ENCODE peak calls at places on chromosomes 12 and 14, in nine cellular contexts. X is stimulated activated CD4-positive, alpha-beta T cell treated with anti-CD3 and anti-CD28 coated beads, TNF-alpha, amount 100 ng/mL, for 1 hour; W is brain microvascular endothelial cell; S is NCI-H1105 treated with DMSO at 0.1 percent for 48 hours; R is ecto neural progenitor cell; Q is WERI-Rb-1; G is nephron progenitor cell; T is IMR-90; N is T-cell. J is an unnamed sample.

GRCh38 chr14:80310950-80311349 is 99.6 kb upstream of the DIO2 start:
- DNase-seq in X (no peak), W (peak), S (no peak), R (no peak), Q (no peak), G (no peak), T (peak), N (no peak), J (no peak)

GRCh38 chr12:120466560-120467315 is 2.8 kb downstream of the SRSF9 start:
- DNase-seq in X (no peak), W (peak), S (peak), R (peak), Q (peak), G (peak), T (peak), N (peak), J (no peak)

GRCh38 chr12:34402899-34403705 is 380.8 kb downstream of the ALG10 start:
- DNase-seq in X (no peak), W (no peak), S (no peak), R (peak), Q (peak), G (no peak), T (no peak), N (no peak), J (peak)

GRCh38 chr14:87052646-87053225 is 940.2 kb downstream of the GALC start:
- DNase-seq in X (no peak), W (no peak), S (no peak), R (no peak), Q (peak), G (no peak), T (no peak), N (no peak), J (peak)

GRCh38 chr14:57182760-57183503 is 85.8 kb downstream of the EXOC5 start:
- DNase-seq in X (no peak), W (no peak), S (peak), R (peak), Q (peak), G (peak), T (peak), N (no peak), J (peak)

GRCh38 chr12:32159925-32160324 is 53.3 kb downstream of the BICD1 start:
- DNase-seq in X (no peak), W (no peak), S (no peak), R (no peak), Q (no peak), G (no peak), T (peak), N (no peak), J (peak)

GRCh38 chr14:97065305-97066067 is 268.3 kb downstream of the VRK1 start:
- DNase-seq in X (no peak), W (no peak), S (no peak), R (no peak), Q (no peak), G (no peak), T (no peak), N (no peak), J (no peak)

GRCh38 chr12:107515446-107515958 is 170.1 kb upstream of the PWP1 start:
- DNase-seq in X (no peak), W (peak), S (peak), R (peak), Q (no peak), G (no peak), T (peak), N (no peak), J (no peak)

GRCh38 chr12:96136129-96136528 is 58.0 kb upstream of the ELK3 start:
- DNase-seq in X (no peak), W (peak), S (no peak), R (no peak), Q (no peak), G (peak), T (peak), N (no peak), J (no peak)

GRCh38 chr14:23521785-23522640 is 29.6 kb downstream of the ZFHX2 start:
- DNase-seq in X (no peak), W (no peak), S (no peak), R (no peak), Q (no peak), G (no peak), T (no peak), N (no peak), J (no peak)

GRCh38 chr14:98871796-98872195 is 400.2 kb downstream of the BCL11B start:
- DNase-seq in X (no peak), W (no peak), S (no peak), R (no peak), Q (no peak), G (no peak), T (no peak), N (no peak), J (no peak)

GRCh38 chr14:85333313-85333712 is 196.6 kb upstream of the FLRT2 start:
- DNase-seq in X (no peak), W (peak), S (no peak), R (no peak), Q (no peak), G (no peak), T (peak), N (no peak), J (no peak)

GRCh38 chr14:77158175-77158908 is 16.8 kb upstream of the ZDHHC22 start:
- DNase-seq in X (no peak), W (peak), S (peak), R (peak), Q (no peak), G (peak), T (peak), N (no peak), J (no peak)

GRCh38 chr12:24127919-24128721 is 178.7 kb upstream of the SOX5 start:
- DNase-seq in X (no peak), W (no peak), S (no peak), R (no peak), Q (no peak), G (no peak), T (no peak), N (no peak), J (no peak)

GRCh38 chr14:80491131-80491530 is 279.8 kb upstream of the DIO2 start:
- DNase-seq in X (no peak), W (peak), S (no peak), R (no peak), Q (no peak), G (no peak), T (peak), N (no peak), J (no peak)

GRCh38 chr12:56935752-56936151 is 1.5 kb upstream of the SDR9C7 start:
- DNase-seq in X (no peak), W (no peak), S (no peak), R (no peak), Q (no peak), G (no peak), T (no peak), N (no peak), J (no peak)

GRCh38 chr14:96584199-96584906 is 82.2 kb downstream of the PAPOLA start:
- DNase-seq in X (no peak), W (no peak), S (no peak), R (peak), Q (peak), G (peak), T (no peak), N (no peak), J (peak)

GRCh38 chr12:53602176-53602942 is 23.8 kb downstream of the ATF7 start:
- DNase-seq in X (no peak), W (no peak), S (no peak), R (no peak), Q (no peak), G (no peak), T (no peak), N (no peak), J (no peak)

GRCh38 chr12:67042697-67043131 is 226.4 kb upstream of the CAND1 start:
- DNase-seq in X (no peak), W (peak), S (peak), R (no peak), Q (peak), G (no peak), T (peak), N (no peak), J (no peak)

GRCh38 chr12:96766232-96766631 is 140.8 kb upstream of the NEDD1 start:
- DNase-seq in X (no peak), W (no peak), S (no peak), R (no peak), Q (no peak), G (no peak), T (peak), N (no peak), J (peak)

GRCh38 chr12:53612978-53613377 is 13.2 kb downstream of the ATF7 start:
- DNase-seq in X (no peak), W (no peak), S (no peak), R (no peak), Q (no peak), G (no peak), T (no peak), N (no peak), J (no peak)

GRCh38 chr12:129332286-129332685 is 479.0 kb downstream of the GLT1D1 start:
- DNase-seq in X (no peak), W (no peak), S (no peak), R (no peak), Q (no peak), G (no peak), T (no peak), N (no peak), J (no peak)

GRCh38 chr12:52495385-52495784 is 2.3 kb upstream of the KRT6A start:
- DNase-seq in X (no peak), W (no peak), S (peak), R (no peak), Q (no peak), G (peak), T (no peak), N (no peak), J (peak)

GRCh38 chr12:118536306-118536900 is 160.0 kb downstream of the SUDS3 start:
- DNase-seq in X (no peak), W (no peak), S (no peak), R (no peak), Q (no peak), G (no peak), T (no peak), N (no peak), J (no peak)

GRCh38 chr12:53956251-53956887 is 1.7 kb downstream of the HOXC12 start:
- DNase-seq in X (no peak), W (no peak), S (no peak), R (no peak), Q (no peak), G (no peak), T (no peak), N (no peak), J (no peak)

GRCh38 chr12:104434129-104434528 is 22.6 kb upstream of the CHST11 start:
- DNase-seq in X (no peak), W (no peak), S (no peak), R (no peak), Q (no peak), G (no peak), T (no peak), N (no peak), J (no peak)

GRCh38 chr14:64760146-64760755 is 56.0 kb downstream of the PLEKHG3 start:
- DNase-seq in X (peak), W (peak), S (no peak), R (peak), Q (peak), G (peak), T (peak), N (peak), J (peak)

GRCh38 chr12:15629761-15630160 is 159.4 kb downstream of the EPS8 start:
- DNase-seq in X (no peak), W (no peak), S (no peak), R (no peak), Q (no peak), G (no peak), T (peak), N (no peak), J (no peak)

GRCh38 chr14:67881225-67881624 is 61.6 kb downstream of the RAD51B start:
- DNase-seq in X (no peak), W (no peak), S (no peak), R (no peak), Q (no peak), G (no peak), T (no peak), N (no peak), J (no peak)

GRCh38 chr12:3655331-3655900 is 97.5 kb downstream of the CRACR2A start:
- DNase-seq in X (no peak), W (no peak), S (peak), R (peak), Q (peak), G (no peak), T (no peak), N (no peak), J (peak)

GRCh38 chr14:58876613-58877012 is 238.9 kb downstream of the DACT1 start:
- DNase-seq in X (no peak), W (no peak), S (no peak), R (no peak), Q (no peak), G (no peak), T (peak), N (no peak), J (no peak)

GRCh38 chr12:103387385-103387784 is 108.4 kb downstream of the C12orf42 start:
- DNase-seq in X (no peak), W (no peak), S (peak), R (no peak), Q (no peak), G (no peak), T (no peak), N (no peak), J (no peak)

GRCh38 chr12:24280085-24280842 is 330.8 kb upstream of the SOX5 start:
- DNase-seq in X (no peak), W (no peak), S (no peak), R (no peak), Q (no peak), G (no peak), T (no peak), N (no peak), J (no peak)

GRCh38 chr14:22822619-22823551 is 6.8 kb upstream of the MRPL52 start:
- DNase-seq in X (peak), W (peak), S (no peak), R (peak), Q (peak), G (peak), T (peak), N (peak), J (peak)

GRCh38 chr12:119624971-119625370 is 31.4 kb downstream of the TMEM233 start:
- DNase-seq in X (no peak), W (no peak), S (peak), R (no peak), Q (no peak), G (no peak), T (no peak), N (no peak), J (no peak)

GRCh38 chr14:51917186-51917585 is 56.8 kb downstream of the GNG2 start:
- DNase-seq in X (no peak), W (no peak), S (no peak), R (no peak), Q (no peak), G (no peak), T (no peak), N (no peak), J (no peak)

GRCh38 chr12:6229823-6230222 is 29.6 kb downstream of the CD9 start:
- DNase-seq in X (no peak), W (peak), S (no peak), R (no peak), Q (no peak), G (peak), T (peak), N (no peak), J (no peak)

GRCh38 chr12:109863961-109864712 is 16.2 kb downstream of the GLTP start:
- DNase-seq in X (no peak), W (peak), S (no peak), R (no peak), Q (no peak), G (no peak), T (peak), N (no peak), J (peak)